ENCODE peak calls at places on chromosomes 7 and 10, in eight cellular contexts. D is CD8-positive, alpha-beta T cell; P is fibroblast of pulmonary artery; K is mammary epithelial cell; Q is AG04449; S is GM12865; U is stomach; G is tibial nerve. T is an unnamed sample.

GRCh38 chr10:112938808-112939482 is 11.1 kb upstream of the TCF7L2 start:
- DNase-seq in D (no peak), P (no peak), K (no peak), Q (no peak), S (no peak), U (no peak), G (no peak), T (no peak)

GRCh38 chr10:108911814-108912541 is 1011.3 kb downstream of the XPNPEP1 start:
- DNase-seq in D (no peak), P (peak; percentile 50), K (peak; percentile 41), Q (no peak), S (no peak), U (peak; percentile 64), G (peak; percentile 59), T (no peak)

GRCh38 chr10:50625663-50626062 is 1.9 kb upstream of the SGMS1 start:
- DNase-seq in D (no peak), P (peak; percentile 25), K (no peak), Q (no peak), S (peak; percentile 17), U (no peak), G (no peak), T (no peak)

GRCh38 chr7:47211467-47212121 is 370.3 kb downstream of the TNS3 start:
- DNase-seq in D (no peak), P (no peak), K (no peak), Q (no peak), S (peak; percentile 39), U (no peak), G (no peak), T (no peak)

GRCh38 chr7:10940748-10941358 is 32.8 kb upstream of the PHF14 start:
- DNase-seq in D (peak; percentile 2), P (no peak), K (peak; percentile 9), Q (no peak), S (peak; percentile 41), U (no peak), G (no peak), T (no peak)

GRCh38 chr10:87101996-87102395 is 7.0 kb downstream of the SHLD2 start:
- DNase-seq in D (no peak), P (no peak), K (no peak), Q (no peak), S (no peak), U (no peak), G (no peak), T (no peak)

GRCh38 chr7:151210087-151210854 is at the start of gene H2BK1:
- DNase-seq in D (no peak), P (no peak), K (no peak), Q (no peak), S (no peak), U (no peak), G (no peak), T (no peak)

GRCh38 chr7:72098812-72099211 is 313.3 kb downstream of the CALN1 start:
- DNase-seq in D (no peak), P (no peak), K (no peak), Q (peak; percentile 70), S (no peak), U (no peak), G (no peak), T (no peak)

GRCh38 chr7:40134428-40135423 is at the start of the genes MPLKIP and SUGCT:
- DNase-seq in D (peak; percentile 82), P (peak; percentile 91), K (peak; percentile 85), Q (peak; percentile 54), S (peak; percentile 93), U (peak; percentile 86), G (peak; percentile 85), T (peak; percentile 74)

GRCh38 chr7:116566666-116567065 is 41.8 kb downstream of the CAV1 start:
- DNase-seq in D (no peak), P (no peak), K (no peak), Q (no peak), S (no peak), U (no peak), G (no peak), T (no peak)

GRCh38 chr7:24755541-24756416 is 1.5 kb downstream of the GSDME start:
- DNase-seq in D (no peak), P (peak; percentile 75), K (peak; percentile 95), Q (no peak), S (peak; percentile 88), U (no peak), G (no peak), T (peak; percentile 77)

GRCh38 chr7:117402109-117402508 is 25.2 kb downstream of the ASZ1 start:
- DNase-seq in D (no peak), P (peak; percentile 13), K (peak; percentile 16), Q (no peak), S (no peak), U (no peak), G (no peak), T (no peak)

GRCh38 chr10:11377267-11377666 is 234.2 kb downstream of the USP6NL start:
- DNase-seq in D (no peak), P (no peak), K (no peak), Q (no peak), S (no peak), U (no peak), G (no peak), T (no peak)

GRCh38 chr10:132700168-132701098 is 85.5 kb downstream of the NKX6-2 start:
- DNase-seq in D (no peak), P (peak; percentile 29), K (no peak), Q (no peak), S (no peak), U (no peak), G (no peak), T (no peak)

GRCh38 chr7:28316489-28316888 is 95.8 kb upstream of the CREB5 start:
- DNase-seq in D (no peak), P (peak; percentile 26), K (peak; percentile 57), Q (peak; percentile 59), S (no peak), U (no peak), G (no peak), T (no peak)

DNA sequence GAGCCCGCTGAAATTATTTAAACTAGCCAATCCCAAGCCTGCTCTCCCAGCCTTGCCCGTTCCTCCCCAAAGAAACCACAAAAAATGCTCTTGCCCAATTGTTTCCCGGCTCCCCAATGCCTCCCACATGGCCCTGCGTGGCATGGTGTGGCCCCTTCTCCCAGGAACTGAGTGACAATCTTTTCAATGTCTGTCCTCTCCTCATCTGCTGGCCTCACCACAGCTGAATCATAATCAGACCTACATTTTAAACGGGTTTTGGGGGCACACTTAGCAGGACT is 201.5 kb downstream of the PRPF18 start:
- DNase-seq in D (no peak), P (no peak), K (no peak), Q (no peak), S (no peak), U (no peak), G (no peak), T (no peak)
- H3K4me3 ChIP-seq in D (no peak overlapping the region), P (no peak overlapping the region), K (no peak overlapping the region), Q (no peak overlapping the region), S (no peak overlapping the region), U (no peak overlapping the region), G (no peak overlapping the region), T (no peak overlapping the region)

GRCh38 chr7:112081778-112082177 is 124.4 kb downstream of the DOCK4 start:
- DNase-seq in D (no peak), P (no peak), K (no peak), Q (no peak), S (no peak), U (no peak), G (no peak), T (no peak)

GRCh38 chr7:112079122-112079521 is 127.1 kb downstream of the DOCK4 start:
- DNase-seq in D (no peak), P (no peak), K (no peak), Q (no peak), S (no peak), U (no peak), G (no peak), T (no peak)

GRCh38 chr7:112080974-112081373 is 125.2 kb downstream of the DOCK4 start:
- DNase-seq in D (no peak), P (peak; percentile 35), K (no peak), Q (no peak), S (peak; percentile 68), U (no peak), G (no peak), T (peak; percentile 58)

GRCh38 chr7:112080441-112080840 is 125.8 kb downstream of the DOCK4 start:
- DNase-seq in D (no peak), P (peak; percentile 98), K (peak; percentile 73), Q (peak; percentile 85), S (peak; percentile 88), U (no peak), G (peak; percentile 35), T (peak; percentile 83)

GRCh38 chr7:112079671-112080070 is 126.5 kb downstream of the DOCK4 start:
- DNase-seq in D (no peak), P (peak; percentile 44), K (no peak), Q (no peak), S (no peak), U (no peak), G (no peak), T (no peak)
- TF ChIP-seq CTCF in D (no peak), P (peak; percentile 31), K (peak; percentile 13), Q (no peak), S (no peak), U (no peak), G (no peak), T (no peak)

GRCh38 chr10:78937800-78938694 is 130.7 kb upstream of the ZMIZ1 start:
- DNase-seq in D (no peak), P (no peak), K (no peak), Q (no peak), S (no peak), U (no peak), G (no peak), T (no peak)

GRCh38 chr10:78938695-78939672 is 129.8 kb upstream of the ZMIZ1 start:
- DNase-seq in D (no peak), P (no peak), K (no peak), Q (no peak), S (no peak), U (no peak), G (no peak), T (no peak)

GRCh38 chr10:78944658-78945333 is 124.0 kb upstream of the ZMIZ1 start:
- DNase-seq in D (no peak), P (peak; percentile 96), K (peak; percentile 68), Q (peak; percentile 88), S (no peak), U (peak; percentile 30), G (peak; percentile 72), T (no peak)

GRCh38 chr10:78945838-78946237 is 122.9 kb upstream of the ZMIZ1 start:
- DNase-seq in D (no peak), P (no peak), K (no peak), Q (no peak), S (no peak), U (no peak), G (no peak), T (no peak)

DNA sequence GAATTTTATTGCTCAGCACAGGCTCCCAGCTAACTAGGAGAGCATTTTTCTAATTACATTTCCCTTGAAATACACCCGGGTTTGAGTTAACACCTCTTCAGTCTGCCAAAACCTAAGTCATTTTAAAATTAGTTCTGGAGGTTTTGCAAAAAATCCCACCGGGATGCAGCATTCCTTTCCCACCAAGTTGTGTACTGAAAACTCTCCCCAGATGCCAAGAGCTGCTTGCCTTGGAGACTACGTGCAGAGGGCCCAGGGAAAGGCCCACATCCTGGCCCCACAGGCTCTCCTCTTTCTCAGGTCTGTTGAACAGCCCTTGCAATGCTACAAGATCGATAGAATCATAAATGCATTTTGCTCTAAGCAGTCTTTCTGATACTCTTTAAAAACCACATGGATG is 126.8 kb upstream of the ZMIZ1 start:
- DNase-seq in D (no peak), P (no peak), K (no peak), Q (no peak), S (no peak), U (no peak), G (no peak), T (no peak)
- H3K4me3 ChIP-seq in D (no peak overlapping the region), P (no peak overlapping the region), K (no peak overlapping the region), Q (no peak overlapping the region), S (no peak overlapping the region), U (no peak overlapping the region), G (no peak overlapping the region), T (no peak overlapping the region)

GRCh38 chr10:88418871-88419270 is 164.2 kb downstream of the RNLS start:
- DNase-seq in D (no peak), P (no peak), K (no peak), Q (no peak), S (no peak), U (no peak), G (no peak), T (no peak)
- TF ChIP-seq CTCF in D (no peak), P (no peak), K (no peak), Q (no peak), S (no peak), U (no peak), G (no peak), T (no peak)